ENCODE peak calls at places on chromosomes 13 and 19, in six cellular contexts. H, E, W, Z, Q and N are unnamed samples.
A peak's percentile ranks its signal among the peaks of the same experiment; 100 is the strongest.

GRCh38 chr13:100333141-100333540 is 244.2 kb downstream of the PCCA start:
- DNase-seq in H (no peak), E (no peak), W (no peak), Z (no peak), Q (no peak), N (no peak)

GRCh38 chr19:42114412-42114811 is 17.8 kb downstream of the POU2F2 start:
- DNase-seq in H (peak; percentile 76), E (no peak), W (no peak), Z (no peak), Q (peak; percentile 26), N (no peak)

GRCh38 chr13:27053235-27053884 is 118.3 kb downstream of the USP12 start:
- DNase-seq in H (no peak), E (no peak), W (no peak), Z (no peak), Q (peak; percentile 35), N (no peak)

GRCh38 chr19:33269016-33269415 is 33.3 kb downstream of the CEBPA start:
- DNase-seq in H (no peak), E (no peak), W (no peak), Z (no peak), Q (no peak), N (no peak)

GRCh38 chr13:66036024-66036614 is 1194.0 kb downstream of the PCDH9 start:
- DNase-seq in H (no peak), E (no peak), W (no peak), Z (no peak), Q (peak; percentile 7), N (no peak)

GRCh38 chr13:97335488-97336134 is 98.4 kb upstream of the RAP2A start:
- DNase-seq in H (no peak), E (no peak), W (no peak), Z (no peak), Q (no peak), N (no peak)

GRCh38 chr19:38321646-38322323 is 2.1 kb downstream of the KCNK6 start:
- DNase-seq in H (peak; percentile 50), E (peak; percentile 90), W (no peak), Z (peak; percentile 34), Q (peak; percentile 21), N (no peak)

GRCh38 chr13:91216928-91217700 is 130.4 kb upstream of the MIR17HG start:
- DNase-seq in H (no peak), E (no peak), W (peak; percentile 67), Z (no peak), Q (no peak), N (no peak)

GRCh38 chr13:108213946-108214345 is 1.4 kb downstream of the LIG4 start:
- DNase-seq in H (no peak), E (no peak), W (no peak), Z (peak; percentile 32), Q (no peak), N (no peak)

GRCh38 chr19:49142866-49143335 is 12.3 kb downstream of the HRC start:
- DNase-seq in H (peak; percentile 93), E (peak; percentile 93), W (peak; percentile 95), Z (peak; percentile 86), Q (peak; percentile 93), N (peak; percentile 94)

GRCh38 chr13:113309481-113309880 is 12.4 kb downstream of the LAMP1 start:
- DNase-seq in H (no peak), E (no peak), W (no peak), Z (no peak), Q (no peak), N (no peak)

GRCh38 chr19:29784598-29785223 is 27.1 kb upstream of the CCNE1 start:
- DNase-seq in H (no peak), E (no peak), W (no peak), Z (no peak), Q (no peak), N (no peak)

GRCh38 chr19:29789007-29789406 is 22.8 kb upstream of the CCNE1 start:
- DNase-seq in H (no peak), E (no peak), W (no peak), Z (no peak), Q (no peak), N (no peak)

GRCh38 chr19:29783627-29784190 is 28.1 kb upstream of the CCNE1 start:
- DNase-seq in H (no peak), E (no peak), W (no peak), Z (no peak), Q (no peak), N (no peak)

GRCh38 chr19:29785360-29785759 is 26.4 kb upstream of the CCNE1 start:
- DNase-seq in H (no peak), E (no peak), W (no peak), Z (no peak), Q (no peak), N (no peak)

DNA sequence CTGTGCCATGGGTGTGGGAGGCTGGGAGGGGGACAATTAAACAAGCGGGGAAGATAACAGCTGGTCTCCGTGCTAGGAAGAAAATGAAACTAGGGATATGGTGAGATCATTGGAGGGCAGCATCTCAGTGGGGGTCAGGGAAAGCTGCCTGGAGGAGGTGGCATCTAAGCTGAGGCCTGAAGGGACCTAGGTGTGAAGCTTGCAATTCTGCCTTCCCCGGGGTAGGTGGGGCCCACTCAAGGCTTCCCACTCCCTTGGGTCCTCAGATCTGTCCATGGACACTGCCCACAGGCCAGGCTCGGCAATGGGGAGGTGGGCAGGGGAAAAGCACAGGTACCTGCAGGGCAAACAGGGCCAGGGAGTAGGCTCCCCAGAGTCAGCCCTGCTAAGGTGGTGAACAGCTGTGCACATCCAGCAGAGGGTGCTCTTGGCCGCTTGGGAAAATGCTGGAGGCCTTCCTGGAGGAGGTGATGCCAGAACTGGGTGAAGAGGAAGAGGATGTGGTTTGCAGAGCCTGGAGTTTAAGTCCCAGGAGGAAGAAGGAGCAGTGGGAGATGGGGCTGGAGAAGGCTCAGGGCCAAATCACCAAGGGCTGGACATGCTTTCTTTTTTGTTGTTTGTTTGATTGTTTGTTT is 25.7 kb upstream of the CCNE1 start:
- DNase-seq in H (no peak), E (no peak), W (no peak), Z (no peak), Q (no peak), N (peak; percentile 24)
- TF ChIP-seq CTCF in H (no peak), E (no peak), W (no peak), Z (peak; percentile 21), Q (peak; percentile 24), N (no peak)

GRCh38 chr19:10258080-10258710 is 6.2 kb downstream of the MRPL4 start:
- DNase-seq in H (no peak), E (no peak), W (no peak), Z (no peak), Q (no peak), N (no peak)

GRCh38 chr19:10256551-10256950 is 4.5 kb downstream of the MRPL4 start:
- DNase-seq in H (no peak), E (no peak), W (no peak), Z (no peak), Q (no peak), N (no peak)

GRCh38 chr19:10260141-10260584 is 8.1 kb downstream of the MRPL4 start:
- DNase-seq in H (no peak), E (no peak), W (no peak), Z (no peak), Q (no peak), N (peak; percentile 67)

GRCh38 chr19:10256970-10257615 is 5.1 kb downstream of the MRPL4 start:
- DNase-seq in H (no peak), E (no peak), W (no peak), Z (no peak), Q (no peak), N (no peak)

DNA sequence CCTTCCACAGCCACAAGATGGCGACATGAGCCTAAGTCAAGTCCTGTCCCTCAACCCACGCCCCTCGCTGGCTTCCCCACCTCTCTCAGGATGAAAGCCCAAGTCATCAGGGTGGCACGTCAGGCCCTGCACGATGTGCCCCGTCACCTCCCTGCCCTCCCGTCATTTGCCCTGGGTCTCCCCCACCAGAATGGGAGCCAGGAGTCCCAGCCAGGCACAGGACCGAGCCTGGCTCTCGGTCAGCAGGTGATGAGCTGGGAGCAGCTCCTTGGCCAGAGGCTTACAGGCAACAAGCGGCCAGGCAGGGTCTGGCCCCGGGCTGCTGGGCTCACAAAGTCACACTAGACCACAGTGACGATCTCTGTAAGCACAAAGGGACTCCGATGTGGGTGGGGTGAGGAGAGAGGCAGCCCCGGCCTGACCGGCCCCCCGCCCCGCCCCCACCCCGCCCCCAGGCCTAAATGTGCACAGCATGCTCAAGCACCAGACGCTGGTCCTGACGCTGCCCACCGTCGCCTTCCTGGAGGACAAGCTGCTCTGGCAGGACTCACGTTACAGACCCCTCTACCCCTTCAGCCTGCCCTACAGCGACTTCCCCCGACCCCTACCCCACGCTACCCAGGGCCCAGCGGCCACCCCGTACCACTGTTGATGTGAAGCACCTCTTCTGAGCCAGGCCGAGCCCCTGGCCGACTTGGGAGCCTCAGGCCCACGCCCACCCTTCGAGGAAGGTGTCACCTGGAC is 7.3 kb downstream of the MRPL4 start:
- DNase-seq in H (peak; percentile 89), E (peak; percentile 91), W (peak; percentile 94), Z (peak; percentile 84), Q (peak; percentile 91), N (peak; percentile 87)
- TF ChIP-seq CTCF in H (peak; percentile 46), E (peak; percentile 73), W (peak; percentile 77), Z (peak; percentile 73), Q (peak; percentile 80), N (peak; percentile 57)

GRCh38 chr19:18496167-18496979 is 25.5 kb downstream of the ELL start:
- DNase-seq in H (peak; percentile 93), E (no peak), W (no peak), Z (peak; percentile 77), Q (peak; percentile 79), N (peak; percentile 71)
- TF ChIP-seq CTCF in H (no peak), E (no peak), W (no peak), Z (no peak), Q (peak; percentile 11), N (no peak)

DNA sequence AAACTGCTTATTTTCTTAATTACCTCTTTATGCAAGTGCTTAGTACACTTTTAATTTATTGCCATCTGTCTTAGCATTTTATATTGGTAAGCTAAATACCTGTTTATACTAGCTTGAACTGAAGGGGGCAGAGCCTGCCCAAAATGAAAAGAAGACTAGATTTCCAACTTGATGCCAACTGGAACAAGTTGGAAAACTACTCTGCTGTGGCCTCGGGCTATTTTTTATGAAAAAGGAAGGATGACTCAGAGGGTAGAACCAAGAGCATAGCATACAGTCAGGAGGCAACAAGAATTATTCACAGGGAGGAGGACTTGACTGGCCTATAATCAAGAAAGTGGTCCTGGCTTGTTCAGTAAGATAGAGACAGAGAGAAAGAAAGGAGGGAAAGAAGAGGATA is 150.3 kb downstream of the NDFIP2 start:
- DNase-seq in H (no peak), E (no peak), W (no peak), Z (peak; percentile 73), Q (peak; percentile 60), N (peak; percentile 17)
- TF ChIP-seq CTCF in H (no peak), E (peak; percentile 43), W (no peak), Z (peak; percentile 24), Q (peak; percentile 25), N (no peak)

GRCh38 chr19:55112781-55113569 is 4.5 kb downstream of the PPP1R12C start:
- DNase-seq in H (no peak), E (no peak), W (no peak), Z (no peak), Q (no peak), N (no peak)
- TF ChIP-seq CTCF in H (no peak), E (no peak), W (no peak), Z (no peak), Q (peak; percentile 25), N (no peak)

GRCh38 chr19:18999896-19000620 is 33.3 kb downstream of the SUGP2 start:
- DNase-seq in H (no peak), E (no peak), W (no peak), Z (peak; percentile 11), Q (peak; percentile 48), N (peak; percentile 7)
- TF ChIP-seq CTCF in H (no peak), E (no peak), W (peak; percentile 13), Z (peak; percentile 26), Q (peak; percentile 64), N (no peak)